ENCODE peak calls at places on chromosomes 2 and 18, in seven cellular contexts. A, O, Y, E, R, F and B are unnamed samples.

GRCh38 chr2:187879491-187879890 is 325.3 kb upstream of the TFPI start:
- DNase-seq in R (no peak), F (no peak), O (no peak), A (no peak), E (no peak), Y (no peak), B (no peak)

GRCh38 chr2:230416061-230416721 is at the start of gene SP100:
- DNase-seq in Y (no peak), E (peak), O (peak), F (peak), R (no peak), A (peak), B (peak)

GRCh38 chr2:4507706-4508105 is 804.3 kb downstream of the DCDC2C start:
- DNase-seq in F (no peak), R (no peak), Y (no peak), E (no peak), A (no peak), O (no peak), B (no peak)

GRCh38 chr18:79678665-79679551 is 695 bp upstream of the CTDP1 start:
- DNase-seq in O (peak), A (peak), Y (peak), E (peak), R (peak), F (peak), B (peak)

GRCh38 chr18:48663931-48664847 is 125.4 kb downstream of the CTIF start:
- DNase-seq in O (peak), R (peak), A (no peak), Y (peak), F (peak), E (no peak), B (peak)

GRCh38 chr2:109457366-109457765 is 156.4 kb downstream of the SEPTIN10 start:
- DNase-seq in Y (no peak), R (no peak), E (peak), F (no peak), A (no peak), O (no peak), B (no peak)

GRCh38 chr2:30193104-30193681 is 38.1 kb upstream of the LBH start:
- DNase-seq in E (no peak), Y (no peak), R (no peak), F (no peak), O (no peak), A (no peak), B (no peak)

GRCh38 chr2:108987111-108987510 is 1.9 kb downstream of the EDAR start:
- DNase-seq in R (no peak), Y (no peak), O (no peak), F (no peak), A (no peak), E (no peak), B (no peak)